ENCODE peak calls at places on chromosomes 5 and 9, in seven cellular contexts. A is MCF 10A, D is amniotic stem cell, T is GM13977, X is cerebellar cortex, B is ELF-1, W is HT-29. P is an unnamed sample.

GRCh38 chr5:82164957-82165698 is 113.0 kb downstream of the RPS23 start:
- DNase-seq in A (peak; percentile 83), D (no peak), T (no peak), X (peak; percentile 71), B (peak; percentile 27), W (peak; percentile 3), P (peak; percentile 26)

GRCh38 chr5:168066536-168067208 is 224.8 kb upstream of the WWC1 start:
- DNase-seq in A (no peak), D (no peak), T (no peak), X (no peak), B (no peak), W (no peak), P (no peak)

GRCh38 chr5:43316421-43316820 is 3.2 kb upstream of the HMGCS1 start:
- DNase-seq in A (no peak), D (no peak), T (no peak), X (no peak), B (no peak), W (no peak), P (no peak)

GRCh38 chr5:137360607-137361006 is 138.5 kb downstream of the SPOCK1 start:
- DNase-seq in A (no peak), D (no peak), T (no peak), X (no peak), B (no peak), W (no peak), P (no peak)

GRCh38 chr9:79489241-79490000 is 82.3 kb upstream of the TLE4 start:
- DNase-seq in A (peak; percentile 51), D (no peak), T (no peak), X (peak; percentile 49), B (peak; percentile 65), W (no peak), P (peak; percentile 15)

GRCh38 chr9:132171702-132172101 is 9.8 kb downstream of the NTNG2 start:
- DNase-seq in A (no peak), D (no peak), T (no peak), X (no peak), B (no peak), W (no peak), P (no peak)

GRCh38 chr9:69089082-69089481 is 53.5 kb downstream of the FXN start:
- DNase-seq in A (no peak), D (no peak), T (no peak), X (no peak), B (no peak), W (no peak), P (no peak)

GRCh38 chr5:153756540-153756939 is 266.1 kb downstream of the GRIA1 start:
- DNase-seq in A (peak; percentile 32), D (no peak), T (no peak), X (no peak), B (no peak), W (no peak), P (no peak)

GRCh38 chr5:7548576-7548975 is 152.6 kb downstream of the ADCY2 start:
- DNase-seq in A (peak; percentile 0), D (no peak), T (no peak), X (peak; percentile 26), B (no peak), W (no peak), P (no peak)

GRCh38 chr5:118883396-118883795 is 105.0 kb downstream of the DTWD2 start:
- DNase-seq in A (no peak), D (no peak), T (no peak), X (no peak), B (no peak), W (no peak), P (no peak)

GRCh38 chr9:134651226-134651905 is 9.8 kb downstream of the COL5A1 start:
- DNase-seq in A (no peak), D (no peak), T (no peak), X (no peak), B (no peak), W (no peak), P (no peak)

GRCh38 chr9:87383341-87384150 is 114.1 kb upstream of the DAPK1 start:
- DNase-seq in A (peak; percentile 40), D (no peak), T (no peak), X (no peak), B (no peak), W (no peak), P (no peak)

GRCh38 chr9:34123682-34124081 is 2.8 kb downstream of the DCAF12 start:
- DNase-seq in A (no peak), D (no peak), T (peak; percentile 48), X (no peak), B (no peak), W (no peak), P (no peak)

GRCh38 chr5:141637693-141638419 is 1.1 kb downstream of the RELL2 start:
- DNase-seq in A (peak; percentile 52), D (no peak), T (peak; percentile 75), X (peak; percentile 14), B (peak; percentile 92), W (peak; percentile 56), P (peak; percentile 15)

GRCh38 chr9:12880406-12881016 is 105.7 kb downstream of the LURAP1L start:
- DNase-seq in A (no peak), D (no peak), T (no peak), X (no peak), B (no peak), W (peak; percentile 43), P (no peak)

GRCh38 chr5:67233075-67233474 is 36.5 kb upstream of the CD180 start:
- DNase-seq in A (peak; percentile 50), D (no peak), T (no peak), X (no peak), B (peak; percentile 17), W (peak; percentile 27), P (no peak)

GRCh38 chr5:1324301-1324700 is 20.6 kb downstream of the CLPTM1L start:
- DNase-seq in A (no peak), D (no peak), T (no peak), X (no peak), B (no peak), W (no peak), P (no peak)

GRCh38 chr9:117784996-117785395 is 80.8 kb downstream of the TLR4 start:
- DNase-seq in A (no peak), D (no peak), T (no peak), X (no peak), B (no peak), W (no peak), P (no peak)

GRCh38 chr9:134525841-134526797 is 115.5 kb upstream of the COL5A1 start:
- DNase-seq in A (no peak), D (no peak), T (no peak), X (no peak), B (no peak), W (no peak), P (no peak)

GRCh38 chr5:140344683-140345423 is 1.6 kb downstream of the HBEGF start:
- DNase-seq in A (peak; percentile 90), D (no peak), T (no peak), X (peak; percentile 57), B (peak; percentile 30), W (peak; percentile 74), P (peak; percentile 55)